ENCODE peak calls at places on chromosome 10, in six cellular contexts. Z is IMR-90, L is H1, K is trophoblast cell, P is mesenchymal stem cell, Q is neuronal stem cell. Y is an unnamed sample.

GRCh38 chr10:124156524-124157225 is 63.3 kb upstream of the CHST15 start:
- DNase-seq in K (no peak), L (no peak), Z (no peak), Q (no peak), P (peak; percentile 33), Y (no peak)

GRCh38 chr10:86083206-86083605 is 283.4 kb downstream of the GRID1 start:
- DNase-seq in P (no peak), Q (no peak), K (no peak), L (no peak), Z (no peak), Y (no peak)

GRCh38 chr10:87931836-87932230 is 68.4 kb downstream of the PTEN start:
- DNase-seq in Q (no peak), K (no peak), Z (peak; percentile 60), P (peak; percentile 64), L (no peak), Y (no peak)

GRCh38 chr10:31526178-31526577 is 207.2 kb downstream of the ZEB1 start:
- DNase-seq in Q (no peak), P (no peak), L (no peak), K (no peak), Z (no peak), Y (no peak)

GRCh38 chr10:63554666-63555065 is 33.5 kb downstream of the REEP3 start:
- DNase-seq in K (no peak), Q (no peak), P (peak; percentile 90), Z (peak; percentile 91), L (no peak), Y (no peak)

GRCh38 chr10:86663046-86663345 is 5.3 kb upstream of the LDB3 start:
- DNase-seq in Q (no peak), P (no peak), L (no peak), Z (no peak), K (no peak), Y (peak; percentile 43)

GRCh38 chr10:122632031-122632430 is 67.6 kb downstream of the C10orf120 start:
- DNase-seq in Z (no peak), K (no peak), Q (no peak), L (no peak), P (no peak), Y (no peak)

GRCh38 chr10:63166742-63167258 is 33.7 kb downstream of the NRBF2 start:
- DNase-seq in Q (peak; percentile 51), K (peak; percentile 31), L (no peak), Z (peak; percentile 85), P (peak; percentile 85), Y (peak; percentile 85)

GRCh38 chr10:46106410-46107255 is 60.6 kb upstream of the MSMB start:
- DNase-seq in Z (peak; percentile 12), K (peak; percentile 82), Q (peak; percentile 23), P (peak; percentile 75), L (no peak), Y (peak; percentile 87)

GRCh38 chr10:558331-558730 is 131.1 kb downstream of the DIP2C start:
- DNase-seq in Q (no peak), L (no peak), P (no peak), Z (no peak), K (no peak), Y (no peak)

GRCh38 chr10:87177-88080 is 38.3 kb upstream of the TUBB8 start:
- DNase-seq in P (no peak), K (no peak), L (no peak), Q (no peak), Z (no peak), Y (no peak)

GRCh38 chr10:83166344-83166743 is 973.0 kb upstream of the GHITM start:
- DNase-seq in Z (no peak), P (no peak), Q (peak; percentile 47), K (no peak), L (peak; percentile 70), Y (peak; percentile 94)

GRCh38 chr10:98408799-98409198 is 6.2 kb downstream of the PYROXD2 start:
- DNase-seq in K (no peak), P (no peak), Q (no peak), Z (no peak), L (no peak), Y (no peak)

GRCh38 chr10:60434418-60435046 is 44.9 kb upstream of the ANK3 start:
- DNase-seq in K (no peak), Q (peak; percentile 40), Z (peak; percentile 74), L (no peak), P (peak; percentile 68), Y (peak; percentile 59)

DNA sequence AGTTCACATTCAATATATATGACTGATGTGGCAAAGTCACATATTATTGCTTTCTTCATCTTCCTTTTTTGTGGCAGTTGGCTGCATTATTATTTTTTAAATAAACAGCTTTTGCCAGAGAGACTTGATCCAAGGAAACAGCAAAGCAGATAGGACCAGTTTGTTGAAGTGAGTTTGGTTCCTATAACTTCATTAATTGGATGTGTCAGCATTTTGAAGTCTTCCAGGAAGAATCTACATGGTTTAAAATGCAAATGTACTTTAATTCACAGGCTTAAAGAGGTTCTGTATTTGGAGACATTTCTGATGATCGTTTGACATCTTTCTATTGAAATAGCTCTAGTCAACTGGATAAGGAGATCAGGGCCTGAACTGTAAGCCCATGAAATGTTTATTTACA is 13.2 kb downstream of the UBE2D1 start:
- DNase-seq in K (no peak), P (no peak), Z (no peak), L (no peak), Q (no peak), Y (no peak)
- H3K27ac ChIP-seq in K (no peak overlapping the region), P (no peak overlapping the region), Z (no peak overlapping the region), L (no peak overlapping the region), Q (no peak overlapping the region), Y (no peak overlapping the region)

DNA sequence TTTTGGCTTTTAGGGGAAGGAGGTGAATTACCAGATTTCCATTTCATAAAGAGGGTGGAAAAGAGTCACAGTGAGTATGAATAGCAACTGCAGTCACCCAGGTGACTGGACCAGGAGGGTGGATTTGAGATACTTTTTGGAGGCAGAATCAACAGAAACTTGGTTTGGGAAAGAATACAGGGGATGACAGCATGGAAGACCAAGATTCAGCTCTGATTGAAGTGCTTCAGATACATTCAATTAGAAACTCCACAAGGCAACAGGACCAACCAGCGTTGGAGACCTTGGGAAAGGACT is 83.0 kb downstream of the SGMS1 start:
- DNase-seq in K (no peak), P (no peak), L (no peak), Z (no peak), Q (no peak), Y (no peak)
- H2AK5ac ChIP-seq in K (no peak overlapping the region), P (no peak overlapping the region), L (no peak overlapping the region), Z (no peak overlapping the region), Q (no peak overlapping the region), Y (no peak overlapping the region)

GRCh38 chr10:100020883-100021248 is 11.1 kb upstream of the DNMBP start:
- DNase-seq in Q (no peak), P (no peak), K (no peak), L (no peak), Z (no peak), Y (no peak)
- H3K4me3 ChIP-seq in Q (no peak overlapping the region), P (no peak overlapping the region), K (no peak overlapping the region), L (no peak overlapping the region), Z (no peak overlapping the region), Y (no peak overlapping the region)

GRCh38 chr10:17001961-17002749 is 127.5 kb downstream of the CUBN start:
- DNase-seq in K (no peak), Q (no peak), L (no peak), Z (peak; percentile 88), P (peak; percentile 99), Y (peak; percentile 63)

GRCh38 chr10:17003151-17003550 is 126.5 kb downstream of the CUBN start:
- DNase-seq in Z (peak; percentile 86), K (no peak), Q (no peak), P (peak; percentile 98), L (no peak), Y (peak; percentile 93)

GRCh38 chr10:16999665-17000451 is 129.8 kb downstream of the CUBN start:
- DNase-seq in K (no peak), L (no peak), Z (peak; percentile 85), P (peak; percentile 84), Q (no peak), Y (no peak)

GRCh38 chr10:17003666-17004065 is 125.9 kb downstream of the CUBN start:
- DNase-seq in L (no peak), Q (no peak), P (peak; percentile 66), K (no peak), Z (no peak), Y (peak; percentile 91)

DNA sequence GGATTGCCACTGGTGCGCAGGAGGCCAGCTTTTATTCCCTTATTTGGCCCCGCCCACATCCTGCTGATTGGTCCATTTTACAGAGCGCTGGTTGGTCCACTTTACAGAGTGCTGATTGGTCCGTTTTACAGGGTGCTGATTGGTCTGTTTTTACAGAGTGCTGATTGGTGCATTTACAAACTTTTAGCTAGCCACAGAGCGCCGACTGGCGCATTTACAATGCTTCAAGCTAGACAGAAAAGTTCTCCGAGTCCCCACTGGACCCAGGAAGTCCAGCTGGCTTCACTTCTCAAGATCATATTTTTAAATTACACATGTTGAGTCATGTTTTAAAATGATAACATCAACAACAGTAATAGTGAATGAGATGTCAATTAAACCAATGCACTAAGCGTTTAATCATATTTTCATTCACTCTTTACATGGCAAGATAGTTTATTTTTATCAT is 128.3 kb downstream of the CUBN start:
- DNase-seq in Z (no peak), Q (no peak), K (no peak), P (peak; percentile 23), L (no peak), Y (no peak)
- H3K27ac ChIP-seq in Z (no peak overlapping the region), Q (no peak overlapping the region), K (no peak overlapping the region), P (no peak overlapping the region), L (no peak overlapping the region), Y (no peak overlapping the region)

GRCh38 chr10:4108693-4109092 is 323.7 kb upstream of the KLF6 start:
- DNase-seq in Z (no peak), Q (no peak), K (no peak), L (no peak), P (no peak), Y (no peak)

GRCh38 chr10:4103586-4103985 is 318.6 kb upstream of the KLF6 start:
- DNase-seq in L (no peak), Z (no peak), Q (no peak), P (peak; percentile 88), K (no peak), Y (no peak)

GRCh38 chr10:4107328-4107851 is 322.4 kb upstream of the KLF6 start:
- DNase-seq in K (no peak), Q (no peak), L (no peak), P (no peak), Z (no peak), Y (no peak)

GRCh38 chr10:4111593-4111992 is 326.6 kb upstream of the KLF6 start:
- DNase-seq in L (no peak), Z (peak; percentile 76), K (no peak), P (no peak), Q (no peak), Y (no peak)

DNA sequence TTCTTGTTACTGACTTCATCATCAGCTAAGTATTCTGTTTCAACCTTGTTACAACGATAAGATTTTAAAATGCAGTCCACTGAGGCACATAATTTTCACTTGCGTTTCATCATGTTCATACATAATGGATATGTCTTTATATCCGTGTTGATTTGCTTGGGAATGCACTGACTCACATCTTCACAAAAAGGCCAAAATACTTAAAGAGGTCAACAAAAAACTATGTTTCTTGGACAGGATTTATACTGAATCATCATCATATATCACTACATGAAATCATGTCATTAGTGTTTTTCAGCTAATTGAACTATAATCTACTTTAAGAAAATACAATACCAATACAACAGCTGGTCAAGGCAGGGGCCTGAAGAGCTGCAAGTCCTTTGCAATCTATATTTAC is 324.5 kb upstream of the KLF6 start:
- DNase-seq in P (peak; percentile 54), Q (no peak), K (no peak), L (no peak), Z (peak; percentile 66), Y (no peak)
- H2AK5ac ChIP-seq in P (no peak overlapping the region), Q (no peak overlapping the region), K (no peak overlapping the region), L (no peak overlapping the region), Z (no peak overlapping the region), Y (no peak overlapping the region)